ENCODE peak calls at places on chromosomes 3 and 15, in four cellular contexts. O is GM12878, Q is K562, F is HepG2. H is an unnamed sample.

GRCh38 chr3:126113238-126113555 is 29.3 kb upstream of the SLC41A3 start:
- DNase-seq in F (no peak), Q (no peak), O (no peak), H (no peak)

GRCh38 chr3:194986208-194987043 is 284.5 kb downstream of the XXYLT1 start:
- DNase-seq in F (peak; percentile 25), O (no peak), Q (no peak), H (no peak)

GRCh38 chr15:74336061-74337005 is 31.1 kb downstream of the CYP11A1 start:
- DNase-seq in F (no peak), O (no peak), Q (no peak), H (no peak)

GRCh38 chr15:39127151-39127815 is 453.6 kb upstream of the THBS1 start:
- DNase-seq in Q (peak; percentile 14), F (no peak), O (no peak), H (no peak)

GRCh38 chr15:48897144-48897814 is 19.3 kb downstream of the EID1 start:
- DNase-seq in Q (peak; percentile 38), O (no peak), F (no peak), H (no peak)

GRCh38 chr3:184562875-184563568 is 1.4 kb downstream of the EPHB3 start:
- DNase-seq in F (no peak), O (no peak), Q (no peak), H (no peak)

GRCh38 chr3:170128259-170128976 is 53.1 kb downstream of the PHC3 start:
- DNase-seq in Q (no peak), O (peak; percentile 84), F (no peak), H (peak; percentile 6)

GRCh38 chr3:44771424-44772098 is 10.0 kb downstream of the KIF15 start:
- DNase-seq in Q (no peak), F (no peak), O (no peak), H (no peak)

GRCh38 chr15:88586401-88587162 is 34.6 kb upstream of the AEN start:
- DNase-seq in Q (no peak), F (no peak), O (no peak), H (peak; percentile 53)

GRCh38 chr3:100761211-100761921 is 52.1 kb downstream of the TFG start:
- DNase-seq in Q (peak; percentile 30), F (peak; percentile 2), O (no peak), H (peak; percentile 16)

GRCh38 chr3:39170461-39170860 is 17.1 kb upstream of the CSRNP1 start:
- DNase-seq in O (no peak), F (no peak), Q (no peak), H (no peak)

GRCh38 chr3:187314176-187314575 is 22.6 kb upstream of the MASP1 start:
- DNase-seq in Q (no peak), O (no peak), F (no peak), H (no peak)

GRCh38 chr15:60275624-60276023 is 122.2 kb downstream of the ANXA2 start:
- DNase-seq in F (no peak), O (no peak), Q (no peak), H (no peak)

GRCh38 chr3:14565791-14566588 is 25.8 kb upstream of the GRIP2 start:
- DNase-seq in F (no peak), O (no peak), Q (no peak), H (no peak)

GRCh38 chr15:25464784-25465183 is 26.0 kb upstream of the UBE3A start:
- DNase-seq in F (no peak), O (no peak), Q (no peak), H (no peak)

GRCh38 chr3:41418961-41419691 is 219.8 kb downstream of the CTNNB1 start:
- DNase-seq in O (no peak), F (peak; percentile 15), Q (no peak), H (peak; percentile 16)

GRCh38 chr3:151866711-151867410 is 6.6 kb upstream of the SUCNR1 start:
- DNase-seq in F (no peak), Q (no peak), O (no peak), H (no peak)

GRCh38 chr3:151859905-151860304 is 13.5 kb upstream of the SUCNR1 start:
- DNase-seq in Q (no peak), F (no peak), O (no peak), H (no peak)

GRCh38 chr3:151869186-151869585 is 4.3 kb upstream of the SUCNR1 start:
- DNase-seq in F (no peak), Q (no peak), O (no peak), H (no peak)

GRCh38 chr3:151863611-151864010 is 9.8 kb upstream of the SUCNR1 start:
- DNase-seq in O (no peak), F (no peak), Q (no peak), H (no peak)

DNA sequence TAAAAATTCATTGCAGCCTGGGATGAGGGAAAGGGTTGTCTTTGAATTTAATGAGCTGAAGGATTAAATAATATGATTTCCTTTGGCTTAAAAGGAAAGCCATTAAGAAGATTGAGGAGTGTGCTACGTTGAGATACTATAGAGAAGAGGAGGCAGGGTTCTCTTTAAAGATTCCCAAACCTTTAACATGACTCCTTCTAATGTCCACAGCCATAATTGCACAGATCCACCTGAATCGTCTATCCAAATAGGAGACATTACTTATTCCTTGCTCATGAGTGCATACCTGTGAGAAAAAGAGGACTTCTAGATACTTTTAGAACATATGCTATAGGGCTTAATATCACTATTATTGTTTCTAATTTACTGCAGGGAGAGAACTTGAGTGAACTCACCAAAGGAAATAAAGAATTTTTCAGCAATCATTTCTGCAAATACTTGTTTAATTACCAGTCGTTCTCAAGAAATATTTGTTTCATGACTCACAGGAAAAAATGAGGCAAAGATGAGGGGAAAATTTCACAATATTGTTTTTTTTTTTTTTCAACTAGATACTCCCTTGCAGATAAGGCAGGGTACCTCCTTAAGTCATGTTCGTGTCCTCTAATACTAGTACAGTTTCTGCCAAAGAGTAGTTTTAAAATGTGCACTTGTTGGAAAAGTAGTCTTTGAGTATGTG is 8.9 kb upstream of the SUCNR1 start:
- DNase-seq in F (no peak), O (no peak), Q (no peak), H (no peak)
- TF ChIP-seq FOXK2 in F (no peak), O (no peak), Q (no peak), H (no peak)

DNA sequence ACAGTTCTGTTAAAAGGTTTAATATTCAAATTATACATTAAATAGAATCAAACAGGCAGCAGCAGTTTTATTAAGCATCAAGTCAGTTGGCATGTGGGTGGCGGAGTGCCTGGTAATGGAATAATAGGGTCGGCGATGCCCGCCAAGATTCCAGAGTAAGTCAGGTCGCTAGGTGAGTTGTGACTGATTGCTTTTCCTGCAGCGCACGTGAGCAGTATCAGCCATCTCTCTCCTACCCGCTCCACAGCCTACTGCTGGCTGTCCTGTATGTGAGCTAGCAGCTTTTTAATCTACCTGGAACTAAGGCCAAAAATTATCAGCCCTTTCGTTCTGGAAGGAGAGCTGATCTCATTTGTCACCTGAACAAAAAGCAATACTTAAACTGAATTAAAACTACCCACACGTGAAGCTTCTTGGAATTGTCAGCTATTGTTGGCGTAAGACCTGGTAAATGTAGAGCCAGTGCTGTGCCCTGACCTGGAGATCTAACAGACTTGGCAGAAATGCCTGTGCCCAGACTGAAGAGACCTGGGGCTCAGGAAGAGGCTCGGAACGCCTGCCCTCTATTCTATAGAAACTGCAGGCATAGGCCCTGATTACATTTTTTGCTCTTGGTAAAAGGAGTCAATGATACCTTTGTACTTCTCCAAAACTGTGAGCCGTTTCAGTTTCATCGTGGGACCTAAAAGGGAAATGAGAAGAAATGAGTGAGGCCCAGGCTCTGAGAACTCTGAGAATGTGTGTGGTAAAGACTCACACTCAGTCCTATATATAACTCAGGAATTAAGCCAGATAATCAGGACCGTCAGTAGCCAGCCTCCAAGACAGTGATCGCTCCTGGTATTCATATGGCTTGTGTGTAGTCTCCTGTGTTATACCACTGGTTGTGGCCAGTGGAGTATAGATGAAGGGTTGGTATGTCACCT is 21.9 kb downstream of the IDH3A start:
- DNase-seq in F (no peak), Q (no peak), O (peak; percentile 85), H (no peak)
- TF ChIP-seq FOXK2 in F (no peak), Q (no peak), O (no peak), H (no peak)

GRCh38 chr3:30776186-30776815 is 118.2 kb downstream of the GADL1 start:
- DNase-seq in F (no peak), O (no peak), Q (no peak), H (no peak)

GRCh38 chr3:30778923-30779322 is 115.5 kb downstream of the GADL1 start:
- DNase-seq in F (no peak), O (no peak), Q (no peak), H (no peak)

GRCh38 chr3:30775070-30775469 is 119.4 kb downstream of the GADL1 start:
- DNase-seq in Q (no peak), F (no peak), O (no peak), H (no peak)

GRCh38 chr3:30777426-30777825 is 117.0 kb downstream of the GADL1 start:
- DNase-seq in Q (no peak), O (no peak), F (no peak), H (no peak)

DNA sequence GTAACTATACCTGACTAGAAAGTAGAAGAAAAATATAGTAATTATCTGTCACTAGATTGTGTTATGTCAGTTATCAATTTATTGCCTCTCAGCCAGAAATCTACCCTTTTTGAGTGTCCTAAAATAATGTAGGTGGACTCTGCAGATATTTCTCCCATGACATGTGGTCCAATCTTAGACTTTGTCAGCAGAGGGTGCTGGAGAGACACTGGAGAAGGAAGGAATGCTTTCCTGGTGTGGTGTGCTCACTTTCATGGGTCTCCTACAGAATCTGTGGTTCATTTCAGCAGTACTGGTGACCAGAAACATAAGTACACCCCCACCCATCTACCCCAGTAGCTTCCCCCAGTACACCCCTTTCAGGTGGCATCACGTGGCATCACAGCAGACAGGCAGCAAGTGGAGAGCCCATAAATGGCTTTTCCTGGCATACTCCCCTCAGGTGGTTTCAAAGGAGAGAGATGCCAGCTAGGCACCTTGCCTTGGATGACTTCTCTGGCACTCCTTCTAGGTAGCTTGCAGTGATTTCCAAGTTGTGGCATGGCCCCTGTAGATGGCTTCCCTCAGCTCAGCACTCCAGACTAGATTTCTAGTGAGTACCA is 114.7 kb downstream of the GADL1 start:
- DNase-seq in O (no peak), F (peak; percentile 46), Q (peak; percentile 8), H (peak; percentile 61)
- TF ChIP-seq FOXK2 in O (no peak), F (no peak), Q (no peak), H (no peak)

DNA sequence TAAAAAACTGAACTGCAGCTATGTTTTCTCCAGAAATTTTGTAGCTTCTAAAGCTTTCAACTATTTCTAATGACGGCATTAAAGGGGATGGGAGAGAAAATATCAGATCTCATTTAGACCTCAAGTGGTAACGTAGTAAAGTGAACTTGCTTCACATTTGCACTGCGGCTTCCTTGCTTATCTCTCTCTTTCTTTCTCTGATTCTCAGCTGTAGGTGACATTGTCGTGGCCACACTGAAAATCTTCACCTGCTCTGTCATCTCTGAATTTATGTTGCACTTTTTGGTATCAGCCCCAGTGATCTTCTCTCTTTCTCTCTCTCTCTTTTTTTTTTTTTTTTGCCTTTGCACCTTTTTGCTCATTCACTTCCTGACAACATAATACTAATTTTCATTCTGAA is 254.1 kb upstream of the SATB1 start:
- DNase-seq in Q (no peak), F (no peak), O (no peak), H (no peak)
- TF ChIP-seq FOXK2 in Q (no peak), F (no peak), O (no peak), H (no peak)

GRCh38 chr3:144557515-144557914 is 585.9 kb downstream of the DIPK2A start:
- DNase-seq in O (no peak), Q (no peak), F (no peak), H (no peak)
- TF ChIP-seq FOXK2 in O (no peak), Q (no peak), F (no peak), H (no peak)